ENCODE peak calls at places on chromosomes 16 and 17, in ten cellular contexts. N, C, G, M, O, T, Y, Q, S and J are unnamed samples.

GRCh38 chr17:2233441-2233947 is 70.1 kb downstream of the SMG6 start:
- DNase-seq in Q (no peak), O (no peak), C (no peak), M (no peak), Y (no peak), S (no peak), G (peak), T (no peak), N (peak), J (peak)

GRCh38 chr17:489758-490329 is 137.2 kb upstream of the RPH3AL start:
- DNase-seq in M (peak), G (peak), T (peak), Q (peak), S (no peak), C (peak), O (no peak), N (no peak), Y (peak), J (no peak)

GRCh38 chr16:51152691-51153261 is 1.7 kb upstream of the SALL1 start:
- DNase-seq in O (no peak), G (no peak), Y (no peak), Q (no peak), C (no peak), S (no peak), T (no peak), N (no peak), M (peak), J (no peak)

GRCh38 chr16:25198021-25198420 is 18.7 kb upstream of the AQP8 start:
- DNase-seq in G (no peak), Q (peak), Y (no peak), S (no peak), T (peak), M (no peak), C (no peak), N (no peak), O (no peak), J (no peak)

GRCh38 chr17:5560361-5560988 is 23.8 kb downstream of the NLRP1 start:
- DNase-seq in N (no peak), Q (no peak), T (no peak), S (no peak), C (no peak), Y (no peak), M (no peak), O (no peak), G (no peak), J (no peak)

GRCh38 chr17:16929757-16930520 is 42.0 kb downstream of the TNFRSF13B start:
- DNase-seq in Y (no peak), G (peak), T (no peak), N (no peak), S (no peak), Q (no peak), O (no peak), C (no peak), M (no peak), J (no peak)

GRCh38 chr17:8846768-8847211 is 20.7 kb downstream of the PIK3R6 start:
- DNase-seq in Q (peak), G (peak), S (no peak), T (no peak), N (no peak), O (no peak), Y (peak), C (no peak), M (peak), J (no peak)

GRCh38 chr16:85734311-85735017 is 16.4 kb downstream of the C16orf74 start:
- DNase-seq in Q (no peak), T (no peak), C (no peak), M (no peak), Y (no peak), S (no peak), G (no peak), O (no peak), N (no peak), J (no peak)

GRCh38 chr16:5580772-5581171 is 483.2 kb upstream of the EEF2KMT start:
- DNase-seq in N (no peak), Y (no peak), G (no peak), T (no peak), S (no peak), O (no peak), M (no peak), C (no peak), Q (no peak), J (no peak)

GRCh38 chr17:15185625-15185991 is 79.5 kb downstream of the PMP22 start:
- DNase-seq in G (no peak), N (no peak), Y (peak), O (peak), S (peak), C (no peak), T (no peak), Q (no peak), M (peak), J (peak)

GRCh38 chr16:65281636-65282035 is 159.8 kb upstream of the CDH11 start:
- DNase-seq in M (no peak), C (no peak), Q (no peak), Y (no peak), T (no peak), O (no peak), N (no peak), G (no peak), S (no peak), J (no peak)

GRCh38 chr16:58212824-58213655 is 15.1 kb upstream of the CSNK2A2 start:
- DNase-seq in O (no peak), Q (no peak), T (no peak), G (no peak), S (no peak), C (no peak), N (no peak), Y (no peak), M (no peak), J (no peak)

GRCh38 chr16:30010817-30011504 is at the start of gene DOC2A:
- DNase-seq in Q (no peak), M (no peak), O (no peak), T (no peak), Y (peak), C (no peak), S (no peak), G (no peak), N (no peak), J (no peak)

GRCh38 chr17:27323538-27324212 is 29.8 kb downstream of the WSB1 start:
- DNase-seq in O (peak), Y (no peak), M (peak), Q (peak), G (peak), T (no peak), S (no peak), C (peak), N (peak), J (peak)

GRCh38 chr16:81315271-81316175 is 761 bp downstream of the GAN start:
- DNase-seq in N (peak), S (no peak), T (peak), Y (peak), G (peak), Q (peak), M (peak), O (peak), C (peak), J (no peak)

GRCh38 chr17:45821147-45821546 is 23.5 kb upstream of the SPPL2C start:
- DNase-seq in Y (no peak), M (no peak), G (no peak), Q (no peak), S (no peak), T (no peak), N (no peak), O (no peak), C (no peak), J (no peak)

GRCh38 chr16:25988089-25988488 is 296.3 kb downstream of the HS3ST4 start:
- DNase-seq in O (no peak), S (no peak), G (no peak), Y (no peak), Q (no peak), N (no peak), M (no peak), C (no peak), T (no peak), J (no peak)

GRCh38 chr17:4600563-4600962 is 16.2 kb downstream of the SMTNL2 start:
- DNase-seq in O (no peak), Y (no peak), M (no peak), T (no peak), S (no peak), Q (no peak), N (no peak), C (no peak), G (no peak), J (no peak)

GRCh38 chr16:67260426-67261063 is 11.8 kb downstream of the SLC9A5 start:
- DNase-seq in C (peak), N (no peak), G (peak), T (no peak), Q (peak), O (no peak), Y (peak), M (peak), S (peak), J (no peak)

GRCh38 chr16:11497329-11497805 is 89.4 kb downstream of the LITAF start:
- DNase-seq in Y (peak), S (no peak), C (peak), N (peak), T (peak), M (peak), Q (peak), O (peak), G (peak), J (no peak)

GRCh38 chr17:50066995-50067394 is 11.1 kb downstream of the ITGA3 start:
- DNase-seq in M (no peak), C (no peak), G (no peak), S (no peak), T (no peak), N (no peak), Y (no peak), Q (no peak), O (no peak), J (no peak)

GRCh38 chr17:32226881-32227280 is 38.8 kb upstream of the RHBDL3 start:
- DNase-seq in S (no peak), Q (no peak), Y (no peak), T (no peak), M (no peak), C (no peak), G (no peak), N (no peak), O (no peak), J (no peak)

GRCh38 chr16:23482778-23483177 is 27.5 kb downstream of the GGA2 start:
- DNase-seq in T (no peak), N (no peak), Y (no peak), G (no peak), Q (no peak), M (no peak), S (no peak), O (no peak), C (no peak), J (no peak)

GRCh38 chr17:17587614-17588336 is 3.7 kb downstream of the PEMT start:
- DNase-seq in Y (no peak), Q (no peak), S (no peak), G (no peak), N (no peak), C (no peak), T (no peak), O (no peak), M (no peak), J (no peak)

GRCh38 chr16:79270011-79270410 is 330.5 kb downstream of the MAF start:
- DNase-seq in M (no peak), N (no peak), O (no peak), Y (no peak), C (no peak), G (no peak), Q (no peak), S (no peak), T (no peak), J (no peak)

GRCh38 chr17:79728908-79729471 is 1.8 kb upstream of the ENPP7 start:
- DNase-seq in M (no peak), Q (no peak), C (no peak), O (no peak), T (no peak), S (no peak), G (no peak), N (no peak), Y (no peak), J (no peak)
- H3K4me3 ChIP-seq in M (no peak), Q (peak), C (no peak), O (peak), T (no peak), S (no peak), G (no peak), N (peak), Y (no peak), J (no peak)

GRCh38 chr16:9441021-9441420 is 349.6 kb downstream of the HAPSTR1 start:
- DNase-seq in Y (peak), G (no peak), C (no peak), N (no peak), O (no peak), S (no peak), Q (peak), T (no peak), M (no peak), J (no peak)
- H3K4me3 ChIP-seq in Y (no peak), G (no peak), C (no peak), N (no peak), O (no peak), S (no peak), Q (no peak), T (no peak), M (no peak), J (no peak)

DNA sequence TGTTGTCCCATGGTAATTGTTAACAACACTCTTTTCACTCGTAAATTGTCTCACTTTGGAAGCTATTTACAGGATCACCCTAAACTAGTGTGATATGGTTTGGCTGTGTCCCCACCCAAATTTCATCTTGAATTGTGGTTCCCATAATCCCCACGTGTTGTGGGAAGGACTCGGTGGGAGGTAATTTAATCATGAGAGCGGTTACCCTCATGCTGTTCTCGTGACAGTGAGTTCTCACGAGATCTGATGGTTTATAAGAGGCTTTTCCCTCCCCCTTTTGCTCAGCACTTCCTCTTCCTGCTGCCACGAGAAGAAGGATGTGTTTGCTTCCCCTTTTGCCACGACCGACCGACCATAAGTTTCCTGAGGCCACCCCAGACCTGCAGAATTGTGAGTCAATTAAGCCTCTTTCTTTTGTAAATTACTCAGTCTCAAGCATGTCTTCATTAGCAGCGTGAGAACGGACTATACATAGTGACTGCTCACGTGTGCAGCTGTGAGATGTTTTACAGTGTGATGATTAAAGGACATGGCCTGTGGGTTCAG is 34.4 kb downstream of the DNAH3 start:
- DNase-seq in S (no peak), T (no peak), N (no peak), M (no peak), O (no peak), C (no peak), Y (peak), Q (peak), G (no peak), J (no peak)
- H3K4me3 ChIP-seq in S (no peak), T (no peak), N (no peak), M (no peak), O (no peak), C (no peak), Y (peak), Q (peak), G (no peak), J (no peak)

GRCh38 chr17:7166873-7167272 is 12.3 kb downstream of the ASGR1 start:
- DNase-seq in C (no peak), S (no peak), G (no peak), T (no peak), Q (no peak), O (no peak), N (no peak), Y (no peak), M (no peak), J (no peak)

DNA sequence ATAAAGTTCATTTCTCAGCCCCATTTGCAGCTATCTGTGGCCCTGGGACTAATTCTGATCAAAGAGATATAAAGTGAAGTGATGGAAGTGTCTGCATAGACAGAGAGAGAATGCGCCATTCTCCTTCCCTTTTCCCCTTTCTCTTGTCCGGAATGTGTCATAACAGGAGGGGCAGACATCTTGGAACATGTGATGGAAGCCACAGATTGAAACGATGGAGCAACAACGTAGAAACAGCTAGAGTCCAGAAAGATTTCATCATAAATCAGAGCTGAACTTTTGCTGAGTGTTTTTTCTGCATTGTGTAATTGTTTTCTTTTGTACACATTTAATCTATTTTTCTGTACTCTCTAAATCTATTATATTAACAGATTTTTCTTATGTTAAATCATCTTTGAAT is 11.3 kb downstream of the ASGR1 start:
- DNase-seq in O (peak), Y (peak), T (no peak), S (no peak), G (no peak), M (peak), Q (peak), N (no peak), C (no peak), J (no peak)
- H3K4me3 ChIP-seq in O (no peak), Y (no peak), T (no peak), S (no peak), G (no peak), M (no peak), Q (no peak), N (no peak), C (no peak), J (no peak)

GRCh38 chr17:44188757-44189403 is 2.1 kb downstream of the TMUB2 start:
- DNase-seq in S (no peak), M (no peak), Q (no peak), T (no peak), G (no peak), C (no peak), O (no peak), Y (no peak), N (no peak), J (no peak)
- H3K4me3 ChIP-seq in S (no peak), M (no peak), Q (no peak), T (no peak), G (no peak), C (no peak), O (no peak), Y (no peak), N (no peak), J (no peak)

DNA sequence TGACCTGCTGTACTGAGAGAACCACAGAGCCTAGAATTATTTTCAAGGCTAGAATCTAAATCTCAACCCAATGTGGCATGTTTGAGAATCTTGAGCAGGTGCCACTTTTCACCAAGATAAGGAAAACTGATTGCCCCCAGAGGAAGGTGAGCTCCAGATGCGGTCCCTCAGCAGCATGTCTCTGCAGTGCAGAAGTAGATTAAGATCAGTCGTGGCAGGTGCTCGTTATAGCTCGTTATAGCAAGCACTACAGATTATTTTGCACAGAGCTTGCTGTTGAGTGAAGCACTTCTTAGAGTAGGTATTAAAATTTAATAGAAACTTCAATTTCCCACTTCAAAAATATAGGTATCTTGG is 176.0 kb downstream of the AATF start:
- DNase-seq in M (no peak), S (no peak), C (no peak), Y (no peak), Q (no peak), G (no peak), N (no peak), T (no peak), O (no peak), J (no peak)
- H3K4me3 ChIP-seq in M (no peak), S (no peak), C (no peak), Y (no peak), Q (no peak), G (no peak), N (no peak), T (no peak), O (no peak), J (no peak)